ENCODE peak calls at places on chromosome 3, in four cellular contexts. One of them, this sample, is unnamed.

GRCh38 chr3:170469151-170470062 is 50.7 kb downstream of the CLDN11 start:
- DNase-seq in K562: no peak
- DNase-seq in SK-N-SH: peak; percentile 41
- DNase-seq in HepG2: no peak
- DNase-seq in this sample: no peak

GRCh38 chr3:117097356-117097755 is 387.8 kb downstream of the TUSC7 start:
- DNase-seq in K562: no peak
- DNase-seq in SK-N-SH: no peak
- DNase-seq in HepG2: no peak
- DNase-seq in this sample: no peak

GRCh38 chr3:64238971-64239667 is 13.9 kb upstream of the PRICKLE2 start:
- DNase-seq in K562: no peak
- DNase-seq in SK-N-SH: peak; percentile 24
- DNase-seq in HepG2: peak; percentile 16
- DNase-seq in this sample: no peak

GRCh38 chr3:81764665-81765064 is 3.2 kb upstream of the GBE1 start:
- DNase-seq in K562: no peak
- DNase-seq in SK-N-SH: no peak
- DNase-seq in HepG2: no peak
- DNase-seq in this sample: no peak

GRCh38 chr3:117963858-117964257 is 1070.8 kb downstream of the IGSF11 start:
- DNase-seq in K562: no peak
- DNase-seq in SK-N-SH: no peak
- DNase-seq in HepG2: no peak
- DNase-seq in this sample: no peak

GRCh38 chr3:161890147-161890625 is 393.6 kb downstream of the OTOL1 start:
- DNase-seq in K562: no peak
- DNase-seq in SK-N-SH: no peak
- DNase-seq in HepG2: no peak
- DNase-seq in this sample: no peak

GRCh38 chr3:40523781-40524180 is 979 bp upstream of the ZNF621 start:
- DNase-seq in K562: no peak
- DNase-seq in SK-N-SH: peak; percentile 20
- DNase-seq in HepG2: no peak
- DNase-seq in this sample: no peak

GRCh38 chr3:97871788-97872187 is 50.0 kb downstream of the CRYBG3 start:
- DNase-seq in K562: no peak
- DNase-seq in SK-N-SH: no peak
- DNase-seq in HepG2: no peak
- DNase-seq in this sample: no peak

GRCh38 chr3:28150465-28151206 is 90.8 kb upstream of the CMC1 start:
- DNase-seq in K562: no peak
- DNase-seq in SK-N-SH: no peak
- DNase-seq in HepG2: no peak
- DNase-seq in this sample: no peak

GRCh38 chr3:194996746-194997145 is 274.2 kb downstream of the XXYLT1 start:
- DNase-seq in K562: no peak
- DNase-seq in SK-N-SH: no peak
- DNase-seq in HepG2: no peak
- DNase-seq in this sample: no peak

GRCh38 chr3:151864423-151865101 is 8.9 kb upstream of the SUCNR1 start:
- DNase-seq in K562: no peak
- DNase-seq in SK-N-SH: no peak
- DNase-seq in HepG2: no peak
- DNase-seq in this sample: no peak

GRCh38 chr3:10733297-10733696 is 82.7 kb upstream of the SLC6A11 start:
- DNase-seq in K562: no peak
- DNase-seq in SK-N-SH: no peak
- DNase-seq in HepG2: no peak
- DNase-seq in this sample: no peak

GRCh38 chr3:187737401-187738088 is 7.7 kb downstream of the BCL6 start:
- DNase-seq in K562: peak; percentile 45
- DNase-seq in SK-N-SH: peak; percentile 41
- DNase-seq in HepG2: no peak
- DNase-seq in this sample: no peak

GRCh38 chr3:41251593-41251992 is 52.3 kb downstream of the CTNNB1 start:
- DNase-seq in K562: no peak
- DNase-seq in SK-N-SH: no peak
- DNase-seq in HepG2: peak; percentile 37
- DNase-seq in this sample: no peak

GRCh38 chr3:170081079-170081741 is 43.4 kb downstream of the GPR160 start:
- DNase-seq in K562: no peak
- DNase-seq in SK-N-SH: no peak
- DNase-seq in HepG2: no peak
- DNase-seq in this sample: no peak

GRCh38 chr3:70740082-70740481 is 427.6 kb upstream of the MDFIC2 start:
- DNase-seq in K562: no peak
- DNase-seq in SK-N-SH: no peak
- DNase-seq in HepG2: no peak
- DNase-seq in this sample: no peak

GRCh38 chr3:72567474-72567873 is 280.8 kb downstream of the SHQ1 start:
- DNase-seq in K562: no peak
- DNase-seq in SK-N-SH: no peak
- DNase-seq in HepG2: peak; percentile 51
- DNase-seq in this sample: no peak

GRCh38 chr3:64023187-64023860 is at the start of gene PSMD6:
- DNase-seq in K562: peak; percentile 86
- DNase-seq in SK-N-SH: peak; percentile 92
- DNase-seq in HepG2: peak; percentile 68
- DNase-seq in this sample: peak; percentile 49

GRCh38 chr3:65030014-65030627 is 342.3 kb upstream of the ADAMTS9 start:
- DNase-seq in K562: no peak
- DNase-seq in SK-N-SH: no peak
- DNase-seq in HepG2: no peak
- DNase-seq in this sample: no peak

GRCh38 chr3:49664300-49664699 is 9.9 kb upstream of the APEH start:
- DNase-seq in K562: no peak
- DNase-seq in SK-N-SH: no peak
- DNase-seq in HepG2: no peak
- DNase-seq in this sample: no peak

GRCh38 chr3:120468635-120469295 is 18.0 kb upstream of the FSTL1 start:
- DNase-seq in K562: no peak
- DNase-seq in SK-N-SH: no peak
- DNase-seq in HepG2: no peak
- DNase-seq in this sample: no peak
- TF ChIP-seq NFIC in K562: no peak
- TF ChIP-seq NFIC in SK-N-SH: no peak
- TF ChIP-seq NFIC in HepG2: no peak
- TF ChIP-seq NFIC in this sample: no peak

DNA sequence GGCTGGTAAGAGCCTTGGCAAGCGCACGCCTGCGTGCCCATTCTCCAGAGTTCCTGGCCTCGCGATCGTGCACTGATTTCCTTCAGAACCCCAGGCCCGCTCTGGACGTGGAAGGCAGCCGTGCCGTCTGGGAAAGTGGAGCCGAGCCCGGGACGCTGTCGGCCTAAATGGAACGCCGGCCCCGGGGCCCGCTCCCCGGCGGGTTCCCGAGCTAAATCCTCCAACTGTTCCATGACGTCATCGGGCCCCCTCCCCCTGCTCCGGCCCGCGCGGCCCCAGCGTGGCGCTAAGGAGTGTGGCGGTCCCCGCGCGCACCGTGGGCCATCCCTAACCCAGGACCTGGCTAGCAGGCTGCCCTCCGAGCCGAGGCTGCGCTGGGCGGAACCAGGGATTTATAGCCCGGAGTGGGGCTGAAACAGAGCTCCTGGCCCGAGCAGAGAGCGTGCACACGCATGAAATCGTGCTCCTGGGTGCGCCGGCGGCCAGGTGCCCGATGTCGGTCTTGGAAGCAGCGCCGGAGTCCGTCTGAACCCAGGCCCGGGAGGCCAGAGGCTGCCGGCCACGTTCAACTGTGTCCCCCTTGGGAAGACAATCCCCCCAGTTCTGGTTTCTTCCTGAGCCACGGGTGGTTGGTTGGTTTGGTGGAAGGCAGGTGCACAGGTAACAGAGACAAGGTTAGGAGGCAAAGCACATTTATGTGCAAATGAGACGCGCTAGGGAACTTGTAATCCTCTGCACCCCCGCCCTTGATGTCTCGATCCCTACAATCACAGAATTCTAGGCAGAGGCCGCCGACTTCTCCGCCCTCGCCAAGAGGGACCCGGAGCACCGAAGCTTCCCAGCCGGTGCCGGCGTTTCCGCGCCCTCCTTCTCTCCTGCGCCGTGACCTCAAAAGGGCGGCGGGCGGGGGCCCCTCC is 84.9 kb upstream of the ETV5 start:
- DNase-seq in K562: no peak
- DNase-seq in SK-N-SH: peak; percentile 24
- DNase-seq in HepG2: no peak
- DNase-seq in this sample: no peak
- TF ChIP-seq NFIC in K562: no peak
- TF ChIP-seq NFIC in SK-N-SH: no peak
- TF ChIP-seq NFIC in HepG2: no peak
- TF ChIP-seq NFIC in this sample: no peak

DNA sequence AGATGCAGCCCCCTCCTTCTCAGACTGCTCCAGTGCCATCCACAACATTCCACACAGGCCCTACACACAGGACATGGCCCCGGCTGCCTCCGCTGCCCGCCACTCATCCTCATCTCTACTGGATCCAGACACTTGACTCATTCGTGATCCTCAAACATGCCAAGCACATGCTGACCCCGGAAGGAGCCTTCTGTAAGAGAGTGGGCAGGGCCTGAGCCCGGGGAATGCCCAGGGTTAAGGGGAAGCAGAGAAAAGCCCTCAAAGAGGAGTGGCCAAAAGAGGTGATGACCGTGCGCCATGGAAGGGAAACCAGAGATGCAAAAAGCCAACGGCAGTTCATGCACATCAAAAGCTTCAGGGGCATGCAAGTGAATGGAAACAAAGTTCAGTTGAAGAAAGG is 46.1 kb downstream of the RFTN1 start:
- DNase-seq in K562: no peak
- DNase-seq in SK-N-SH: no peak
- DNase-seq in HepG2: no peak
- DNase-seq in this sample: peak; percentile 28
- TF ChIP-seq NFIC in K562: no peak
- TF ChIP-seq NFIC in SK-N-SH: no peak
- TF ChIP-seq NFIC in HepG2: no peak
- TF ChIP-seq NFIC in this sample: no peak

DNA sequence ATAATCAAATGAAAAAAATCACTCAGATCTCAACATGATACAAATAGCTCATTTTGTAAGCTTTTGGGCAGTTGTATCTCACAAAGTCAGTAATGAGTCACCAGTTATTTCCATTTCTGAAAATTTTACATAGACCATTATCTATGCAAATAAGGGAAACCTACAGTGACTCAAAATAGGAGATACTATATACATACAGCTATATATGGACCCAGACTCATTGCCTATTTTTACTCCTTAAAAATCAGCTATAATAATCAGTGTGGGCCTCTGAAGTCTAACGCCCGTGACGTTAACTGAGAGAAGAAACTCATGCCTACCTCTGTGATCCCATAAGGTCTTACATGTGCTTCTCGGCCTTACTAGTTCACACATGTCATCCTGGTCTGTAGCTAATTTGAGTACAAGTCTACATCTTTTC is 31.6 kb downstream of the LRIG1 start:
- DNase-seq in K562: no peak
- DNase-seq in SK-N-SH: no peak
- DNase-seq in HepG2: no peak
- DNase-seq in this sample: peak; percentile 59
- TF ChIP-seq NFIC in K562: no peak
- TF ChIP-seq NFIC in SK-N-SH: no peak
- TF ChIP-seq NFIC in HepG2: no peak
- TF ChIP-seq NFIC in this sample: peak; percentile 99

DNA sequence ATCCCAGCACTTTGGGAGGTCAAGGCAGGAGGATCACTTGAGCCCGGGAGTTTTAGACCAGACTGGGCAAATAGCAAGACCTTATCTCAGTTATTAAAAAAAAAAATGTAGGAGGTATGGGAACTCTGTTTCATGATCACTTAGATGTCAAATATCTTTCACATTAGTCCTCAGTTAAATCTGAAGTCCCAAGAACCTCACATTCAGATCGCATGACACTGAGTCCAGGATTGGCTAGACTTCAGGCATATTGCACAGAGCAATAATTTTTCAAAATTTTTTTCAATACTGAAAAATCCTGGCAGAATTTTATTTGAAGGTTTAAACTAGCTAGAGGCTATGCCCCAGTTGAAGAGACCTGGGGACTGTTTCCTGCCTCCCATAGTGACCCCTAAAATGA is 56.3 kb upstream of the ZNF148 start:
- DNase-seq in K562: no peak
- DNase-seq in SK-N-SH: no peak
- DNase-seq in HepG2: no peak
- DNase-seq in this sample: no peak
- TF ChIP-seq NFIC in K562: no peak
- TF ChIP-seq NFIC in SK-N-SH: no peak
- TF ChIP-seq NFIC in HepG2: no peak
- TF ChIP-seq NFIC in this sample: no peak

GRCh38 chr3:157463819-157464218 is 27.2 kb downstream of the PTX3 start:
- DNase-seq in K562: no peak
- DNase-seq in SK-N-SH: no peak
- DNase-seq in HepG2: no peak
- DNase-seq in this sample: no peak

GRCh38 chr3:157459706-157460105 is 23.1 kb downstream of the PTX3 start:
- DNase-seq in K562: no peak
- DNase-seq in SK-N-SH: no peak
- DNase-seq in HepG2: no peak
- DNase-seq in this sample: no peak

GRCh38 chr3:157464283-157464682 is 27.6 kb downstream of the PTX3 start:
- DNase-seq in K562: no peak
- DNase-seq in SK-N-SH: no peak
- DNase-seq in HepG2: no peak
- DNase-seq in this sample: no peak

GRCh38 chr3:157465741-157466140 is 29.1 kb downstream of the PTX3 start:
- DNase-seq in K562: no peak
- DNase-seq in SK-N-SH: peak; percentile 1
- DNase-seq in HepG2: no peak
- DNase-seq in this sample: no peak

GRCh38 chr3:157460253-157460652 is 23.6 kb downstream of the PTX3 start:
- DNase-seq in K562: no peak
- DNase-seq in SK-N-SH: no peak
- DNase-seq in HepG2: no peak
- DNase-seq in this sample: no peak
- TF ChIP-seq NFIC in K562: no peak
- TF ChIP-seq NFIC in SK-N-SH: peak; percentile 47
- TF ChIP-seq NFIC in HepG2: no peak
- TF ChIP-seq NFIC in this sample: no peak